ENCODE peak calls at places on chromosomes 16 and 17, in ten cellular contexts. One of them, this sample, is unnamed.

GRCh38 chr17:78745407-78746088 is 36.5 kb downstream of the CYTH1 start:
- DNase-seq in A549: no peak
- DNase-seq in Caco-2: peak; percentile 53
- DNase-seq in left lung: no peak
- DNase-seq in aorta: peak; percentile 44
- DNase-seq in tibial artery: no peak
- DNase-seq in lung: no peak
- DNase-seq in CD4-positive, alpha-beta T cell: no peak
- DNase-seq in MM.1S: peak; percentile 61
- DNase-seq in H9: no peak
- DNase-seq in this sample: no peak

GRCh38 chr17:64537488-64537887 is 30.7 kb downstream of the CEP95 start:
- DNase-seq in lung: no peak
- DNase-seq in H9: no peak
- DNase-seq in left lung: no peak
- DNase-seq in tibial artery: no peak
- DNase-seq in A549: no peak
- DNase-seq in Caco-2: no peak
- DNase-seq in MM.1S: no peak
- DNase-seq in CD4-positive, alpha-beta T cell: no peak
- DNase-seq in aorta: no peak
- DNase-seq in this sample: no peak

GRCh38 chr17:12514596-12514995 is 151.1 kb upstream of the MYOCD start:
- DNase-seq in tibial artery: no peak
- DNase-seq in Caco-2: no peak
- DNase-seq in left lung: no peak
- DNase-seq in CD4-positive, alpha-beta T cell: no peak
- DNase-seq in H9: no peak
- DNase-seq in aorta: no peak
- DNase-seq in A549: no peak
- DNase-seq in lung: no peak
- DNase-seq in MM.1S: no peak
- DNase-seq in this sample: no peak

GRCh38 chr17:46949291-46950174 is 26.6 kb downstream of the GOSR2 start:
- DNase-seq in left lung: no peak
- DNase-seq in CD4-positive, alpha-beta T cell: no peak
- DNase-seq in lung: no peak
- DNase-seq in A549: no peak
- DNase-seq in Caco-2: no peak
- DNase-seq in MM.1S: no peak
- DNase-seq in H9: no peak
- DNase-seq in tibial artery: no peak
- DNase-seq in aorta: no peak
- DNase-seq in this sample: no peak

GRCh38 chr16:87713469-87714229 is 52.1 kb downstream of the KLHDC4 start:
- DNase-seq in Caco-2: no peak
- DNase-seq in lung: no peak
- DNase-seq in H9: no peak
- DNase-seq in CD4-positive, alpha-beta T cell: peak; percentile 53
- DNase-seq in A549: no peak
- DNase-seq in tibial artery: no peak
- DNase-seq in MM.1S: no peak
- DNase-seq in aorta: no peak
- DNase-seq in left lung: no peak
- DNase-seq in this sample: no peak

GRCh38 chr17:7186241-7186640 is 7.1 kb upstream of the ASGR1 start:
- DNase-seq in MM.1S: no peak
- DNase-seq in CD4-positive, alpha-beta T cell: no peak
- DNase-seq in Caco-2: no peak
- DNase-seq in lung: no peak
- DNase-seq in aorta: peak; percentile 44
- DNase-seq in left lung: no peak
- DNase-seq in A549: peak; percentile 37
- DNase-seq in H9: no peak
- DNase-seq in tibial artery: no peak
- DNase-seq in this sample: no peak

GRCh38 chr16:6611535-6611934 is 721.1 kb upstream of the RBFOX1 start:
- DNase-seq in left lung: no peak
- DNase-seq in aorta: no peak
- DNase-seq in lung: no peak
- DNase-seq in tibial artery: no peak
- DNase-seq in H9: peak; percentile 52
- DNase-seq in CD4-positive, alpha-beta T cell: no peak
- DNase-seq in Caco-2: peak; percentile 1
- DNase-seq in A549: no peak
- DNase-seq in MM.1S: no peak
- DNase-seq in this sample: no peak

GRCh38 chr16:67198238-67198734 is 645 bp upstream of the ELMO3 start:
- DNase-seq in A549: peak; percentile 93
- DNase-seq in CD4-positive, alpha-beta T cell: no peak
- DNase-seq in Caco-2: peak; percentile 53
- DNase-seq in aorta: no peak
- DNase-seq in lung: peak; percentile 59
- DNase-seq in tibial artery: no peak
- DNase-seq in H9: peak; percentile 79
- DNase-seq in left lung: peak; percentile 68
- DNase-seq in MM.1S: no peak
- DNase-seq in this sample: peak; percentile 47

GRCh38 chr17:79620207-79621038 is 9.6 kb upstream of the RBFOX3 start:
- DNase-seq in Caco-2: no peak
- DNase-seq in CD4-positive, alpha-beta T cell: no peak
- DNase-seq in H9: peak; percentile 27
- DNase-seq in MM.1S: no peak
- DNase-seq in lung: no peak
- DNase-seq in aorta: peak; percentile 45
- DNase-seq in left lung: peak; percentile 20
- DNase-seq in tibial artery: peak; percentile 23
- DNase-seq in A549: no peak
- DNase-seq in this sample: no peak

GRCh38 chr17:17506181-17506741 is 10.1 kb upstream of the RASD1 start:
- DNase-seq in A549: no peak
- DNase-seq in MM.1S: no peak
- DNase-seq in Caco-2: no peak
- DNase-seq in left lung: no peak
- DNase-seq in CD4-positive, alpha-beta T cell: no peak
- DNase-seq in tibial artery: no peak
- DNase-seq in lung: no peak
- DNase-seq in H9: no peak
- DNase-seq in aorta: no peak
- DNase-seq in this sample: no peak

GRCh38 chr16:81810361-81810760 is 31.3 kb downstream of the PLCG2 start:
- DNase-seq in left lung: no peak
- DNase-seq in lung: no peak
- DNase-seq in H9: no peak
- DNase-seq in MM.1S: peak; percentile 69
- DNase-seq in tibial artery: no peak
- DNase-seq in A549: no peak
- DNase-seq in aorta: no peak
- DNase-seq in CD4-positive, alpha-beta T cell: no peak
- DNase-seq in Caco-2: no peak
- DNase-seq in this sample: no peak

GRCh38 chr17:2398655-2399571 is 1.9 kb downstream of the MNT start:
- DNase-seq in CD4-positive, alpha-beta T cell: peak; percentile 70
- DNase-seq in lung: peak; percentile 66
- DNase-seq in H9: peak; percentile 89
- DNase-seq in left lung: peak; percentile 76
- DNase-seq in Caco-2: peak; percentile 72
- DNase-seq in aorta: peak; percentile 87
- DNase-seq in tibial artery: peak; percentile 84
- DNase-seq in A549: peak; percentile 75
- DNase-seq in MM.1S: peak; percentile 43
- DNase-seq in this sample: peak; percentile 61

GRCh38 chr16:5851583-5851982 is 754.0 kb upstream of the EEF2KMT start:
- DNase-seq in tibial artery: no peak
- DNase-seq in lung: no peak
- DNase-seq in Caco-2: no peak
- DNase-seq in H9: no peak
- DNase-seq in MM.1S: peak; percentile 97
- DNase-seq in A549: no peak
- DNase-seq in left lung: no peak
- DNase-seq in CD4-positive, alpha-beta T cell: no peak
- DNase-seq in aorta: no peak
- DNase-seq in this sample: no peak

GRCh38 chr17:39660397-39661043 is 4.6 kb upstream of the TCAP start:
- DNase-seq in CD4-positive, alpha-beta T cell: no peak
- DNase-seq in H9: no peak
- DNase-seq in lung: no peak
- DNase-seq in A549: no peak
- DNase-seq in aorta: no peak
- DNase-seq in left lung: no peak
- DNase-seq in Caco-2: no peak
- DNase-seq in tibial artery: no peak
- DNase-seq in MM.1S: no peak
- DNase-seq in this sample: no peak

DNA sequence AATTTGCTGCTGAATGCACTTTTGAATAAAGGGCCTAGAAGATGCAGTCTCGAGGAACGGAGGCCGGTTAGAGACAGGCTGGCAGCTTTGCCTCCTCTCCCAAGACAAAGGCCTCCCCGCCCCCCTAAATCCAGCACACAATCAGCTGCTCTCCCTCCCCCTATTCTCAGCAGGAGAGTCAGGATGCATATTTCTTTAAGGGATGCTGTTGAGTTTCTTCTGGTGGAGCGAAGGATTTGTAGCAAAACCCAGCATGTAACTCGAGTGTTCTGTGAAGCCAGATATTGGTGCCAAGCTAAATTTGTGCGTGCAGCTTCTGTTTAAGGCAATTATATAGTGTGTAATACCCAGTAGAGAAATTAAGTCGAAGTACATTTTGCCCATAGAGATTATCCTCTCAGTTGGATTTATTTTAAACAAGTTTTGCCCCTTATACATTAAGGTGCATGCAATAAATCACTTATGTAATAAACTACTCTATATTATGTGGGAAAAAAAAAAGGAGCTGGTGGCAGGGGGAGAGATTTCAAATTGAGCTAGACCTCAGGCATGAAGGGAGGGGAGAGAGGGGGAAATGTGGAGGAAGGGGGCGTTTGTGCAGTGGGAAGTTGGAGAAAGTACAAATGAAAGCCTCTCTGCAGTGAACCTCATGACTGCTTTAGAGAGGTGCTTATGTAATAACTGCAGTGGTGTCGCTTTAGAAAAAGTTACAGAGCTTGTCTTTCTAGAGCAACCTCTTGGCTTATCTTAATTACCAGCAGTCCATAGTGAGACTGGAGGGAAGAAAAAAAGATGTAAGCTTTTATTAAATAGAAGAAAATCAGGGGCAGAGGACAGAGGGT is 599.2 kb downstream of the MAF start:
- DNase-seq in tibial artery: no peak
- DNase-seq in left lung: no peak
- DNase-seq in Caco-2: no peak
- DNase-seq in MM.1S: no peak
- DNase-seq in CD4-positive, alpha-beta T cell: no peak
- DNase-seq in aorta: no peak
- DNase-seq in A549: no peak
- DNase-seq in lung: no peak
- DNase-seq in H9: no peak
- DNase-seq in this sample: no peak
- H3K9me3 ChIP-seq in tibial artery: no peaks in the 10 kb centered on the region
- H3K9me3 ChIP-seq in left lung: no peaks in the 10 kb centered on the region
- H3K9me3 ChIP-seq in Caco-2: no peaks in the 10 kb centered on the region
- H3K9me3 ChIP-seq in MM.1S: no peaks in the 10 kb centered on the region
- H3K9me3 ChIP-seq in CD4-positive, alpha-beta T cell: no peaks in the 10 kb centered on the region
- H3K9me3 ChIP-seq in aorta: no peaks in the 10 kb centered on the region
- H3K9me3 ChIP-seq in A549: no peaks in the 10 kb centered on the region
- H3K9me3 ChIP-seq in lung: no peaks in the 10 kb centered on the region
- H3K9me3 ChIP-seq in H9: no peaks in the 10 kb centered on the region
- H3K9me3 ChIP-seq in this sample: no peaks in the 10 kb centered on the region

DNA sequence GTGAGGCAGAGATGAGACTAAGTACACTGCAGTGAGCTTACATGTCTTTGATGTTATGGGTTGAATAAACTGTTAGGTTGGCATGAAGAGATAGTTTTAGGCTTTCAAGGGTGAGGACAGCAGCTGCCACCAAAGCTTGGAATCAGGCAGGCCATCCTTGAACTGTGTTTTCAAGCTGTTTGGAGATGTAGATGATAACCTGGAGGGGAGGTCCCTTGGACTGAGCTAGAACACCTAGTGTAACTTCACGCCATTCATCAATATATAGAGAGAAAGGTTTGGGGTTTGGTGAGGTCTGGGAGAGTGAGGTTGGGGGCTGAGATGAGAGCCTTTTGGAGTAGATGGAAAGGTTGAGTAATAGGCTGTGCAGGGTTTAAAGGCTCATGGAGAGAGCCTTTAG is 2447.0 kb downstream of the TP53TG3F start:
- DNase-seq in H9: no peak
- DNase-seq in tibial artery: no peak
- DNase-seq in aorta: no peak
- DNase-seq in Caco-2: no peak
- DNase-seq in lung: no peak
- DNase-seq in left lung: no peak
- DNase-seq in CD4-positive, alpha-beta T cell: no peak
- DNase-seq in A549: no peak
- DNase-seq in MM.1S: no peak
- DNase-seq in this sample: no peak
- H3K9me3 ChIP-seq in H9: peaks cover 86% of the 10 kb centered on the region
- H3K9me3 ChIP-seq in tibial artery: no peaks in the 10 kb centered on the region
- H3K9me3 ChIP-seq in aorta: no peaks in the 10 kb centered on the region
- H3K9me3 ChIP-seq in Caco-2: no peaks in the 10 kb centered on the region
- H3K9me3 ChIP-seq in lung: peaks cover 25% of the 10 kb centered on the region
- H3K9me3 ChIP-seq in left lung: peaks cover 74% of the 10 kb centered on the region
- H3K9me3 ChIP-seq in CD4-positive, alpha-beta T cell: peaks cover 6% of the 10 kb centered on the region
- H3K9me3 ChIP-seq in A549: peaks cover 6% of the 10 kb centered on the region
- H3K9me3 ChIP-seq in MM.1S: no peaks in the 10 kb centered on the region
- H3K9me3 ChIP-seq in this sample: no peaks in the 10 kb centered on the region

DNA sequence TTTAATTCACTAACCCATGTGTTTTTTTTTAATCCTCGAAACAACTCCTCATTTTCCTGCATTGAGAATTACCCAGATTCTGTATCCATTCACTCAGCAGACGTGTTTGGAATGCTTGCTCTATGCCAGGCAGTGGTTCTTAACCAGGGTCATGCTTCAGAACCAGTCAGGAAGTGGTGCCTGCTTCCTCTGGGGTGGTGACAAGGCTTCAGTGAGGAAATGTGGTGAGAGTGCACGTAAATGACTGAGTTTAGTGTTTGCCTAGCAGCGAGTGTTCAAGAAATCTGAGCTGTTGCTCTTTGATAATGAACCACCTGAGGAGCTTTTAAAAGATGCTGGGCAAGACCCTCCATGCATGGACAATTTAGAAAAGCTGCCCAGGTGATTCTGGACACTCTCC is 9.9 kb downstream of the ZFP90 start:
- DNase-seq in A549: no peak
- DNase-seq in tibial artery: no peak
- DNase-seq in aorta: no peak
- DNase-seq in lung: no peak
- DNase-seq in left lung: no peak
- DNase-seq in CD4-positive, alpha-beta T cell: peak; percentile 13
- DNase-seq in Caco-2: no peak
- DNase-seq in MM.1S: no peak
- DNase-seq in H9: no peak
- DNase-seq in this sample: no peak
- H3K9me3 ChIP-seq in A549: peaks cover 81% of the 10 kb centered on the region
- H3K9me3 ChIP-seq in tibial artery: peaks cover 38% of the 10 kb centered on the region
- H3K9me3 ChIP-seq in aorta: peaks cover 19% of the 10 kb centered on the region
- H3K9me3 ChIP-seq in lung: peaks cover 28% of the 10 kb centered on the region
- H3K9me3 ChIP-seq in left lung: peaks cover 83% of the 10 kb centered on the region
- H3K9me3 ChIP-seq in CD4-positive, alpha-beta T cell: peaks cover 32% of the 10 kb centered on the region
- H3K9me3 ChIP-seq in Caco-2: peaks cover 7% of the 10 kb centered on the region
- H3K9me3 ChIP-seq in MM.1S: no peaks in the 10 kb centered on the region
- H3K9me3 ChIP-seq in H9: no peaks in the 10 kb centered on the region
- H3K9me3 ChIP-seq in this sample: no peaks in the 10 kb centered on the region

GRCh38 chr17:73867056-73867455 is 222.8 kb upstream of the SDK2 start:
- DNase-seq in Caco-2: no peak
- DNase-seq in tibial artery: no peak
- DNase-seq in A549: no peak
- DNase-seq in left lung: no peak
- DNase-seq in H9: no peak
- DNase-seq in CD4-positive, alpha-beta T cell: no peak
- DNase-seq in lung: no peak
- DNase-seq in MM.1S: no peak
- DNase-seq in aorta: no peak
- DNase-seq in this sample: no peak
- H3K9me3 ChIP-seq in Caco-2: no peaks in the 10 kb centered on the region
- H3K9me3 ChIP-seq in tibial artery: no peaks in the 10 kb centered on the region
- H3K9me3 ChIP-seq in A549: no peaks in the 10 kb centered on the region
- H3K9me3 ChIP-seq in left lung: no peaks in the 10 kb centered on the region
- H3K9me3 ChIP-seq in H9: no peaks in the 10 kb centered on the region
- H3K9me3 ChIP-seq in CD4-positive, alpha-beta T cell: no peaks in the 10 kb centered on the region
- H3K9me3 ChIP-seq in lung: no peaks in the 10 kb centered on the region
- H3K9me3 ChIP-seq in MM.1S: no peaks in the 10 kb centered on the region
- H3K9me3 ChIP-seq in aorta: no peaks in the 10 kb centered on the region
- H3K9me3 ChIP-seq in this sample: no peaks in the 10 kb centered on the region

This sample was measured in prostate gland.